ENCODE peak calls at places on chromosomes 16 and 17, in eight cellular contexts. Y is uterus; K is iPS DF 6.9; J is OCI-LY7; D is CD8-positive, alpha-beta T cell; C is BJ; H is neural progenitor cell; Z is body of pancreas. U is an unnamed sample.

GRCh38 chr16:2817496-2818277 is 650 bp downstream of the PRSS21 start:
- DNase-seq in Y (no peak), K (no peak), J (peak; percentile 51), D (no peak), C (no peak), H (no peak), Z (peak; percentile 2), U (peak; percentile 39)

GRCh38 chr17:76278952-76279741 is 14.0 kb downstream of the UBALD2 start:
- DNase-seq in Y (peak; percentile 85), K (peak; percentile 54), J (peak; percentile 88), D (peak; percentile 95), C (no peak), H (peak; percentile 91), Z (peak; percentile 95), U (peak; percentile 70)

GRCh38 chr17:78113804-78114785 is 14.5 kb downstream of the TMC6 start:
- DNase-seq in Y (no peak), K (no peak), J (no peak), D (no peak), C (no peak), H (no peak), Z (no peak), U (peak; percentile 60)

GRCh38 chr17:34671191-34671590 is 91.8 kb downstream of the TMEM132E start:
- DNase-seq in Y (no peak), K (no peak), J (no peak), D (no peak), C (no peak), H (no peak), Z (no peak), U (no peak)

GRCh38 chr17:49898547-49899490 is 51.0 kb upstream of the TAC4 start:
- DNase-seq in Y (no peak), K (peak; percentile 72), J (peak; percentile 33), D (no peak), C (no peak), H (peak; percentile 68), Z (no peak), U (no peak)

GRCh38 chr17:16135461-16135860 is 79.9 kb downstream of the NCOR1 start:
- DNase-seq in Y (no peak), K (no peak), J (no peak), D (no peak), C (no peak), H (no peak), Z (no peak), U (no peak)

GRCh38 chr17:80986816-80987480 is 4.7 kb upstream of the CHMP6 start:
- DNase-seq in Y (peak; percentile 16), K (no peak), J (no peak), D (no peak), C (no peak), H (no peak), Z (peak; percentile 10), U (peak; percentile 6)

GRCh38 chr16:82954224-82954929 is 327.6 kb downstream of the CDH13 start:
- DNase-seq in Y (no peak), K (no peak), J (no peak), D (no peak), C (no peak), H (no peak), Z (no peak), U (no peak)

GRCh38 chr17:79808763-79809529 is 12.1 kb upstream of the CBX8 start:
- DNase-seq in Y (no peak), K (no peak), J (peak; percentile 64), D (no peak), C (no peak), H (peak; percentile 64), Z (peak; percentile 65), U (no peak)

GRCh38 chr16:57167951-57168350 is 17.9 kb downstream of the PSME3IP1 start:
- DNase-seq in Y (no peak), K (no peak), J (peak; percentile 84), D (no peak), C (no peak), H (peak; percentile 64), Z (no peak), U (no peak)

GRCh38 chr17:66450008-66450856 is 147.8 kb downstream of the PRKCA start:
- DNase-seq in Y (no peak), K (no peak), J (no peak), D (no peak), C (no peak), H (no peak), Z (no peak), U (no peak)

GRCh38 chr16:87492241-87492635 is 586 bp downstream of the ZCCHC14 start:
- DNase-seq in Y (no peak), K (no peak), J (no peak), D (no peak), C (no peak), H (no peak), Z (no peak), U (no peak)

GRCh38 chr17:76405967-76406647 is 21.7 kb downstream of the SPHK1 start:
- DNase-seq in Y (no peak), K (no peak), J (peak; percentile 66), D (no peak), C (no peak), H (no peak), Z (peak; percentile 69), U (no peak)

GRCh38 chr16:10993649-10994048 is 49.3 kb downstream of the CLEC16A start:
- DNase-seq in Y (no peak), K (no peak), J (no peak), D (no peak), C (no peak), H (no peak), Z (no peak), U (no peak)

DNA sequence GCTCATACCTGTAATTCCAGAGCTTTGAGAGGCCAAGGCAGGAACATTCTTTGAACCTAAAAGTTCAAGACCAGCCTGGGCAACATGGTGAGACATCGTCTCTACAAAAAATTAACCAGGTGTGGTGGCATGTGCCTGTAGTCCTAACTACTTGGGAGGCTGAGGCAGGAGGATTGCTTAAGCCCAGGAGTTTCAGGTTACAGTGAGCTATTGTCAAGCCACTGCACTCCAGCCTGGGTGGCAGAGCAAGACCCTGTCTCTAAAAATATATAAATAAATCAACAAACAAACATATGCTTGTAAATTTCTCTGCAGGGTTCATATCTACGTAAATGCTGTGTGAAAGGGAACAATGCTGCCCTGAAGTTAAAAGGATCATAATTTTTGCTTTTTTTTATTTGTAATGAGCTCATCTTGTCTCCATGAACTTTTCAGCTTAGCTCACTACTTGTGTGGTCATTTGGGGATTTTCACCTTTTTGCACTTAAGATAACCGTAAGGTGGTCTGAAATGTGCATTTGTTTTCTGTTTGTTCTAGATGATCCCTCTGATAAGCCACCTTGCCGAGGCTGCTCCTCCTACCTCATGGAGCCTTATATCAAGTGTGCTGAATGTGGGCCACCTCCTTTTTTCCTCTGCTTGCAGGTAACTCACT is 16.4 kb downstream of the TADA2A start:
- DNase-seq in Y (no peak), K (no peak), J (no peak), D (no peak), C (no peak), H (no peak), Z (no peak), U (no peak)
- H3K36me3 ChIP-seq in Y (no peaks in the 10 kb centered on the region), K (peaks cover 4% of the 10 kb centered on the region), J (peaks cover 71% of the 10 kb centered on the region), D (peaks cover 15% of the 10 kb centered on the region), C (peaks cover 7% of the 10 kb centered on the region), H (no peaks in the 10 kb centered on the region), Z (peaks cover under 1% of the 10 kb centered on the region), U (peaks cover 7% of the 10 kb centered on the region)

GRCh38 chr17:28906276-28907051 is 3.6 kb upstream of the DHRS13 start:
- DNase-seq in Y (no peak), K (no peak), J (no peak), D (no peak), C (no peak), H (no peak), Z (no peak), U (no peak)

GRCh38 chr17:28907052-28907438 is 4.2 kb upstream of the DHRS13 start:
- DNase-seq in Y (no peak), K (no peak), J (no peak), D (no peak), C (no peak), H (no peak), Z (no peak), U (no peak)

GRCh38 chr17:28910534-28910933 is 7.7 kb upstream of the DHRS13 start:
- DNase-seq in Y (no peak), K (no peak), J (no peak), D (no peak), C (no peak), H (no peak), Z (no peak), U (no peak)

GRCh38 chr17:28907709-28908475 is 5.0 kb upstream of the DHRS13 start:
- DNase-seq in Y (no peak), K (no peak), J (no peak), D (no peak), C (no peak), H (no peak), Z (no peak), U (no peak)

GRCh38 chr17:28908640-28909098 is 5.8 kb upstream of the DHRS13 start:
- DNase-seq in Y (peak; percentile 73), K (no peak), J (no peak), D (no peak), C (peak; percentile 40), H (no peak), Z (no peak), U (no peak)
- H3K4me3 ChIP-seq in Y (no peak overlapping the region), K (no peak overlapping the region), J (no peak overlapping the region), D (no peak overlapping the region), C (no peak overlapping the region), H (no peak overlapping the region), Z (no peak overlapping the region), U (no peak overlapping the region)

GRCh38 chr16:15610369-15610871 is 32.5 kb downstream of the MARF1 start:
- DNase-seq in Y (no peak), K (no peak), J (no peak), D (no peak), C (no peak), H (no peak), Z (no peak), U (no peak)
- H3K36me3 ChIP-seq in Y (no peaks in the 10 kb centered on the region), K (peaks cover 12% of the 10 kb centered on the region), J (peaks cover 86% of the 10 kb centered on the region), D (peaks cover 64% of the 10 kb centered on the region), C (peaks cover 12% of the 10 kb centered on the region), H (no peaks in the 10 kb centered on the region), Z (peaks cover 9% of the 10 kb centered on the region), U (peaks cover 27% of the 10 kb centered on the region)

GRCh38 chr17:774320-774584 is 7.8 kb downstream of the GLOD4 start:
- DNase-seq in Y (no peak), K (no peak), J (no peak), D (no peak), C (no peak), H (no peak), Z (no peak), U (no peak)

GRCh38 chr17:778096-778495 is 4.0 kb downstream of the GLOD4 start:
- DNase-seq in Y (no peak), K (no peak), J (no peak), D (no peak), C (no peak), H (no peak), Z (no peak), U (no peak)

DNA sequence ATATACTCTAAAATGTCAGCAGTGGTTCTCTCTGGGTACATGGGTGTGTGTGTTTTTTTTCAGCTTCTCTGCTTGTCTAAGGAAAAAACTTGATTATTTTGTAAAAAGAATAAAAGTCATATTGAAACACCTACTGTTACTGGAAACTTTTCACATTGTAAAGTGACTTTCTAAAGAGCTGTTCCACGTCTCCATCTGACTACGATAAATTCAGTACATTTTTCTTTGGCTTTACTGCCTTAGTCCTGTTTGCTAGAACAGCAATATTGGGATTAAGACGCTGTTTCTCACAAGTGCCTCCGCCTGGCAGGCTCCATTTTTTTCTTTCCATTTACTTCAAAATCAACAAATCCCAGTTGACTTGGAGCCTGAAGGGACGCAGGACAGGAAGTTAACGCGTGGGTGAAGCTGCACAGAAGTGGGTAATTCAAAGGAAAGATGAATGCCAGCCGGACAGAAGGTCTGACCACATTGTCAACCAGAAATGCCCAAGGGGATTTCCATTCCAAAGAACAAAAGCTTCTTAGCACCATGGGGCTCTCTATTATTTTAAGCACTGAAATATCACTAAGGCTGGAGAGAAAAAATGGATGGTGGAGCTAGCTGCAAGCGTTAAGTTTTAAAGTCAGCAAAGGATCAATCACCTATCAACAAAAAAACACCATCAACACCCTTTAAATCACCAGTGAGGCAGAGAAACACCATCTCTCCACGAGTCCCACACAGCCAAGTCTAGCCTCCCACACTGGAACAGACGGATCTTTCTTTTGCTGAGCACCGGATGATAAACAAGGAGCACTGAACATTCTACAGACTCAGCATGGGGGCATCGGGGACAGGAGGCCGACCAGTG is 8.4 kb downstream of the GLOD4 start:
- DNase-seq in Y (no peak), K (no peak), J (no peak), D (no peak), C (no peak), H (peak; percentile 76), Z (no peak), U (no peak)
- H3K4me3 ChIP-seq in Y (no peak overlapping the region), K (no peak overlapping the region), J (no peak overlapping the region), D (no peak overlapping the region), C (no peak overlapping the region), H (peak overlapping the region; percentile 19), Z (no peak overlapping the region), U (no peak overlapping the region)

U was measured in GM06990.